ENCODE peak calls at places on chromosomes 13 and 19, in five cellular contexts. N is fibroblast of mammary gland, X is GM06990, R is AG10803, P is left ventricle myocardium inferior. H is an unnamed sample.

GRCh38 chr19:7605490-7606222 is 10.0 kb downstream of the CAMSAP3 start:
- DNase-seq in R (no peak), P (no peak), N (peak), X (peak), H (no peak)

GRCh38 chr13:69199664-69200063 is 908.0 kb upstream of the ATXN8OS start:
- DNase-seq in N (no peak), X (no peak), P (no peak), R (no peak), H (no peak)

GRCh38 chr19:38213911-38214625 is 10.0 kb downstream of the DPF1 start:
- DNase-seq in R (peak), N (peak), X (peak), P (no peak), H (peak)

GRCh38 chr13:52713894-52714293 is 25.7 kb downstream of the CNMD start:
- DNase-seq in N (no peak), P (peak), X (no peak), R (no peak), H (no peak)

GRCh38 chr13:67632590-67632989 is 402.5 kb upstream of the PCDH9 start:
- DNase-seq in R (peak), X (no peak), N (peak), P (no peak), H (no peak)

GRCh38 chr13:99878921-99879610 is 92.5 kb downstream of the ZIC5 start:
- DNase-seq in R (no peak), X (no peak), P (no peak), N (no peak), H (no peak)

GRCh38 chr13:75544681-75545333 is 4.8 kb upstream of the UCHL3 start:
- DNase-seq in P (no peak), N (peak), X (no peak), R (peak), H (no peak)

GRCh38 chr13:110397445-110397844 is 90.4 kb downstream of the COL4A2 start:
- DNase-seq in P (no peak), R (peak), N (peak), X (no peak), H (no peak)

GRCh38 chr13:21986602-21987001 is 315.7 kb downstream of the FGF9 start:
- DNase-seq in P (peak), R (peak), N (no peak), X (no peak), H (no peak)

GRCh38 chr13:50467156-50467814 is 376.2 kb downstream of the DLEU7 start:
- DNase-seq in P (no peak), N (peak), R (peak), X (no peak), H (no peak)

GRCh38 chr19:33396701-33397535 is 23.4 kb downstream of the CEBPG start:
- DNase-seq in R (no peak), P (peak), N (no peak), X (no peak), H (no peak)

GRCh38 chr13:99086869-99087129 is 108.9 kb upstream of the DOCK9 start:
- DNase-seq in N (peak), P (peak), R (no peak), X (no peak), H (no peak)

GRCh38 chr19:3176715-3177501 is 1.7 kb upstream of the S1PR4 start:
- DNase-seq in X (no peak), N (peak), R (peak), P (no peak), H (no peak)
- TF ChIP-seq CTCF in X (no peak), N (no peak), R (no peak), P (no peak), H (no peak)

GRCh38 chr19:40165362-40165937 is 25.8 kb upstream of the MAP3K10 start:
- DNase-seq in P (peak), N (peak), R (peak), X (peak), H (peak)
- TF ChIP-seq CTCF in P (peak), N (peak), R (peak), X (peak), H (no peak)

GRCh38 chr19:54172764-54173699 is at the start of gene TMC4:
- DNase-seq in P (no peak), R (peak), X (no peak), N (peak), H (no peak)
- TF ChIP-seq CTCF in P (no peak), R (no peak), X (peak), N (no peak), H (no peak)

GRCh38 chr13:26502826-26503225 is 54.7 kb upstream of the WASF3 start:
- DNase-seq in P (no peak), X (no peak), R (peak), N (peak), H (no peak)
- TF ChIP-seq CTCF in P (peak), X (no peak), R (peak), N (peak), H (no peak)

DNA sequence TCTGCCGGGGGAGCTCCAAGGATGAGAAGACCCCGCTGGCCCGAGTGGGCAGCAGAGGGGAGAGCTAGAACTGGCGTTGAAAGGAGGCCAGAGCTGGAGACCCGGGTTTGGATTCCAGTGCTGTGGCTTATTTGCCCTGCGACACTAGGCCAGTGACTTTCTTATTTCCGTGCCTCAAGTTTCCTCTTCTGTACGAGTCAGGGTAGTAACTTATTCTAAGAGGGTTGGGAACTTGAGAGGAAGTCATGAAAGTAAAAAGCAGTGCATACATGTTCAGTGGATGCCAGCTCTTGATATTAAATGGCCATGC is 670 bp downstream of the FAM32A start:
- DNase-seq in N (no peak), X (no peak), P (no peak), R (peak), H (no peak)
- TF ChIP-seq CTCF in N (peak), X (no peak), P (peak), R (no peak), H (no peak)

GRCh38 chr19:31103228-31103627 is 246.0 kb downstream of the TSHZ3 start:
- DNase-seq in X (no peak), P (no peak), N (no peak), R (no peak), H (no peak)

GRCh38 chr19:31102674-31103073 is 246.6 kb downstream of the TSHZ3 start:
- DNase-seq in P (no peak), N (no peak), X (no peak), R (no peak), H (no peak)

GRCh38 chr19:31104451-31104850 is 244.8 kb downstream of the TSHZ3 start:
- DNase-seq in R (no peak), P (no peak), X (no peak), N (no peak), H (no peak)

GRCh38 chr19:31099470-31100190 is 249.6 kb downstream of the TSHZ3 start:
- DNase-seq in X (no peak), N (peak), R (peak), P (no peak), H (no peak)

DNA sequence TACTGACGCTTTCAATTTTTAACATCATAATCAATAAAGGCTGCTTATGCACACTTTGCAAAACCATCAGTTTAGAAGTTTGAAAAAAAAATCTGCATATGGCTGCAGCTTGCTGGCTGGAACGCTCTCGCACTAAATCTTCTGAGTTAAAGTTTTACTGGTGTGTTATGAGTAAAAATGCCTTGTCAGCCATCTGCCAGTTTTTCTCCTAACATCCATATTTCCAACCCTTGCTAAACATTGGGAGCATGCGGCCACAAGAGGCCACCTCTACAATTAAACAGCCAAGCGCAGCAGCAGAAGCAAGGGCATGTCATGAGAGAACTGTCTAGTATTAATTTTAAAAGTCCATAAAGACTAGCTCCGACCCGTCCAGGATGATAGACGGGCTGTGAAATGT is 248.3 kb downstream of the TSHZ3 start:
- DNase-seq in X (no peak), P (no peak), N (no peak), R (peak), H (no peak)
- TF ChIP-seq CTCF in X (no peak), P (no peak), N (no peak), R (peak), H (no peak)

GRCh38 chr13:40792284-40793051 is 3.1 kb downstream of the SLC25A15 start:
- DNase-seq in N (no peak), P (no peak), R (no peak), X (no peak), H (no peak)

GRCh38 chr13:40786568-40786996 is 2.8 kb upstream of the SLC25A15 start:
- DNase-seq in N (peak), R (no peak), X (no peak), P (no peak), H (no peak)

GRCh38 chr13:40790232-40790631 is 821 bp downstream of the SLC25A15 start:
- DNase-seq in N (no peak), R (no peak), P (no peak), X (no peak), H (no peak)

GRCh38 chr13:40787062-40787461 is 2.3 kb upstream of the SLC25A15 start:
- DNase-seq in P (no peak), X (no peak), R (peak), N (peak), H (no peak)

DNA sequence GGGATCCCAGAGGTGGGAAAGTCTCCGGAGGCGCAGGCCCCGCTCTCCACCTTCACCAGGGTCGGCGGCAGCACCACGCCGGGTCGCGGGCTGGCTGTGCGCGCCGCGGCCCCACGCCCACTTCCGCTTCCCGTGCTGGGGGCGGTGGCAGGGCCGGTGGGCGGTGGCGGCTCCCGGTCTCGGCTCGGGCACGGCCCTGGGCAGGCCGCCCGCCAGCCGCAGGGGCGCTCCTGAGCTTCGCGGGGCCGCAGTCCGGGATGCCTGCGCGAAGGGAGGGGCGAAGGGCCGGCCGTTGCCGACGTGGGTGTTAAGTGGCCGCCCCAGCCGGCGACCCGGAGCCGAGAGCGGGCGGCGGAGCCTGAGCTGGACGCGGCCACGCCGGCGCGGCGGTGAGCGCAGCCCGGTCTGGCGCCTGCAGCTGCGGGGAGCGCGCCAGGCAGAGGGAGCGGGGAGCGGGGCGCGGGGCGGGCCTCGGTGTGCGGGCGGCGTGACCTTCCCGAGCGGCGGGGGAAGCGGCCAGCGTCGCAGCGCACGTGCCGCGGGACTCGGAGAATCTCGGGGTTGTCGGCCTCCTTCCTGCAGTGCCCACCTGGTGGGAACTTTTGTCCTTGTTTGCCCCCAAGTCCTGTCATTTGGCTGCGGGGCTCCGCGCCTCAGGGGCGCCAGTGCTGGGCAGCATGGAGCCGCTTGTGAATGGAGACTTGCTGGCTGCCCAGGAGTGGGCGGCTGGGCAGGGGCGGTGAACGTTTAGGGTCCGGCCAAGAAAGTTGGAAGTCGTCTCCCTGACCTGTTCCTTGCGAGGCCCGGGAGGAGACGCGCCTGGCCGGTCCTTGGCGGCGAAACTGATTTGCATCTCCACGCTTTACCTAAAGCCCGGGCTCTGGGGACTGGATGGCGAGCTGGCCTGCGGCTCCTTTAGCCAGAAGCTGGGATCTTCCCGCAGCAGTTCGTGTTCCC is at the start of gene SLC25A15:
- DNase-seq in N (peak), P (peak), X (peak), R (peak), H (peak)
- TF ChIP-seq CTCF in N (no peak), P (peak), X (no peak), R (no peak), H (no peak)

GRCh38 chr13:80338781-80339577 is 1.9 kb downstream of the SPRY2 start:
- DNase-seq in N (peak), P (peak), R (peak), X (peak), H (peak)
- TF ChIP-seq CTCF in N (peak), P (peak), R (peak), X (no peak), H (no peak)

DNA sequence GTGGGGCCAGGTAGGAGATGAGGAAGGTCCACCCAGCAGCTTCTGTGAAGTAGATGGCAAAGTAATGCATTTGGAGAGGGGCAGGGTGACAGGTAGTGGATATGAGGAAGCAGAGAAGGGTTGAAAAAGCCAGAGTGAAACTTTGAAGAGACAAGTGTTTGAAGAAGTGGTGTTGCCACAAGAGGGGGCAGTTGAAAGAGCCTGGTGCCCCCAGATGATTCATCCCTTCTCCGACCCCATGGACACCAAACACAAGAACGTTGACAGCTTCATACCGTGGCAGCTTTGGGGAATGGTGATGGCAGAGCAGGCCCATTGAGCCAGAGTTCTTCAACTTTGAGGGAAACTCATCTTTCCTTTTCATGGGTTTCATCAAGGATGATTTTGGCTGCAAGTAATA is 19.9 kb downstream of the IFNL3 start:
- DNase-seq in N (no peak), P (no peak), R (no peak), X (no peak), H (no peak)
- TF ChIP-seq CTCF in N (no peak), P (no peak), R (no peak), X (peak), H (no peak)

H was measured in activated B cell treated with CpG ODN at 0.5 μM for 24 hours.